ENCODE peak calls at places on chromosome 21, in eight cellular contexts. N is NCI-H1436; M is D341Med; O is aorta; I is HCEC 1CT; P is A673; G is adrenal gland; V is CD8-positive, alpha-beta T cell. T is an unnamed sample.

GRCh38 chr21:42652527-42653491 is 612 bp upstream of the PDE9A start:
- DNase-seq in P (peak), G (peak), M (peak), V (no peak), N (no peak), I (no peak), O (peak), T (no peak)

GRCh38 chr21:26169061-26169610 is 1.4 kb downstream of the APP start:
- DNase-seq in N (peak), O (peak), G (peak), I (peak), P (peak), M (peak), V (no peak), T (peak)

GRCh38 chr21:46118305-46118870 is 20.5 kb downstream of the COL6A2 start:
- DNase-seq in V (no peak), G (peak), P (no peak), I (no peak), N (no peak), O (peak), M (peak), T (no peak)

GRCh38 chr21:46207920-46208571 is 20.5 kb downstream of the LSS start:
- DNase-seq in N (no peak), G (no peak), I (no peak), P (no peak), V (no peak), O (no peak), M (peak), T (no peak)

GRCh38 chr21:36717901-36718465 is 19.1 kb downstream of the SIM2 start:
- DNase-seq in V (no peak), M (no peak), N (no peak), P (peak), O (no peak), G (no peak), I (no peak), T (no peak)

GRCh38 chr21:26405735-26406361 is 167.2 kb downstream of the CYYR1 start:
- DNase-seq in I (peak), N (peak), V (no peak), M (no peak), P (peak), O (no peak), G (peak), T (no peak)

GRCh38 chr21:35477622-35478021 is 428.5 kb upstream of the RUNX1 start:
- DNase-seq in P (no peak), M (no peak), N (no peak), G (no peak), O (no peak), V (no peak), I (no peak), T (no peak)

GRCh38 chr21:41967708-41968107 is 13.9 kb upstream of the C2CD2 start:
- DNase-seq in I (no peak), P (no peak), V (no peak), N (no peak), G (no peak), M (no peak), O (no peak), T (no peak)

GRCh38 chr21:36297938-36298572 is 21.9 kb upstream of the MORC3 start:
- DNase-seq in N (no peak), P (no peak), M (no peak), I (no peak), O (peak), G (no peak), V (peak), T (no peak)

GRCh38 chr21:39575778-39576177 is 37.0 kb upstream of the B3GALT5 start:
- DNase-seq in M (no peak), V (no peak), N (no peak), O (no peak), P (no peak), G (no peak), I (no peak), T (no peak)

GRCh38 chr21:36207577-36208320 is 51.1 kb downstream of the DOP1B start:
- DNase-seq in O (no peak), I (peak), P (no peak), V (no peak), M (no peak), G (no peak), N (no peak), T (no peak)

GRCh38 chr21:21997390-21998333 is 999.5 kb downstream of the NCAM2 start:
- DNase-seq in V (no peak), G (no peak), N (no peak), O (no peak), I (no peak), M (no peak), P (peak), T (no peak)

GRCh38 chr21:33901421-33902288 is 13.9 kb downstream of the ATP5PO start:
- DNase-seq in P (peak), G (no peak), I (peak), M (peak), O (no peak), V (no peak), N (peak), T (no peak)

GRCh38 chr21:37532868-37533780 is 166.6 kb downstream of the DYRK1A start:
- DNase-seq in V (no peak), I (peak), P (peak), N (peak), O (no peak), M (no peak), G (no peak), T (no peak)

GRCh38 chr21:26934383-26934782 is 32.5 kb downstream of the ADAMTS5 start:
- DNase-seq in G (no peak), O (no peak), P (no peak), N (no peak), M (no peak), I (no peak), V (no peak), T (no peak)

GRCh38 chr21:15706686-15707085 is 23.1 kb upstream of the USP25 start:
- DNase-seq in N (no peak), G (no peak), P (no peak), V (no peak), I (peak), O (no peak), M (no peak), T (no peak)

GRCh38 chr21:45820171-45821091 is 161.1 kb upstream of the COL6A1 start:
- DNase-seq in G (peak), V (peak), P (peak), M (peak), O (peak), N (peak), I (peak), T (peak)

GRCh38 chr21:34886554-34887385 is 162.3 kb downstream of the RUNX1 start:
- DNase-seq in G (peak), O (peak), V (no peak), M (no peak), N (no peak), I (no peak), P (no peak), T (no peak)

GRCh38 chr21:44267655-44268142 is 6.0 kb upstream of the DNMT3L start:
- DNase-seq in P (no peak), G (no peak), V (no peak), I (no peak), N (no peak), M (no peak), O (peak), T (no peak)

GRCh38 chr21:16192900-16193299 is 463.1 kb downstream of the USP25 start:
- DNase-seq in G (no peak), V (no peak), N (no peak), I (peak), O (no peak), M (no peak), P (no peak), T (no peak)

T was measured in DMS 273 treated with DMSO at 0.1 percent for 48 hours.